ENCODE peak calls at places on chromosomes 2 and 18, in six cellular contexts. U is myocyte; F is stimulated activated CD8-positive, alpha-beta memory T cell treated with anti-CD3 and anti-CD28 coated beads, Interleukin-2, amount 100 ng/mL, for 48 hours; E is AG09319; S is DMS153; N is DMS 273 treated with DMSO at 0.1 percent for 48 hours. Y is an unnamed sample.

GRCh38 chr2:75676464-75676863 is 29.9 kb downstream of the MRPL19 start:
- DNase-seq in F (no peak), U (no peak), N (no peak), S (no peak), E (no peak), Y (no peak)

GRCh38 chr18:1050012-1050657 is 145.5 kb downstream of the ADCYAP1 start:
- DNase-seq in N (no peak), S (no peak), E (no peak), U (no peak), F (no peak), Y (no peak)

GRCh38 chr2:166419616-166419934 is 43.8 kb upstream of the SCN9A start:
- DNase-seq in E (peak), N (no peak), S (peak), U (peak), F (no peak), Y (peak)

GRCh38 chr2:151733781-151734672 is at the start of gene NEB:
- DNase-seq in U (peak), F (no peak), N (no peak), S (peak), E (no peak), Y (no peak)

GRCh38 chr2:60047347-60047746 is 506.1 kb downstream of the BCL11A start:
- DNase-seq in U (no peak), E (no peak), F (no peak), N (no peak), S (no peak), Y (no peak)

GRCh38 chr2:27019459-27020336 is 13.1 kb upstream of the TMEM214 start:
- DNase-seq in E (no peak), F (no peak), N (no peak), S (no peak), U (no peak), Y (no peak)

GRCh38 chr2:35973737-35974132 is 381.8 kb upstream of the CRIM1 start:
- DNase-seq in S (no peak), E (no peak), U (peak), F (no peak), N (no peak), Y (no peak)

GRCh38 chr18:64419156-64419555 is 270.3 kb upstream of the LINC00305 start:
- DNase-seq in F (no peak), E (no peak), U (no peak), S (no peak), N (no peak), Y (no peak)

GRCh38 chr18:32674491-32674890 is 98.3 kb downstream of the KLHL14 start:
- DNase-seq in E (no peak), U (peak), F (no peak), N (no peak), S (peak), Y (no peak)

GRCh38 chr2:63699549-63699839 is 110.7 kb downstream of the MDH1 start:
- DNase-seq in S (no peak), E (no peak), F (no peak), N (no peak), U (no peak), Y (no peak)

GRCh38 chr2:205681836-205682238 is 464 bp upstream of the NRP2 start:
- DNase-seq in N (no peak), S (no peak), U (no peak), E (no peak), F (no peak), Y (no peak)

GRCh38 chr2:134293719-134294537 is 40.1 kb downstream of the MGAT5 start:
- DNase-seq in F (no peak), U (no peak), N (no peak), E (no peak), S (no peak), Y (no peak)

GRCh38 chr18:79203017-79203605 is 133.9 kb downstream of the ATP9B start:
- DNase-seq in U (no peak), E (no peak), N (no peak), F (no peak), S (no peak), Y (no peak)

GRCh38 chr2:170369894-170370293 is 191.9 kb downstream of the MYO3B start:
- DNase-seq in E (no peak), F (no peak), N (peak), S (peak), U (peak), Y (peak)

GRCh38 chr18:74831571-74832250 is 234.0 kb downstream of the ZNF407 start:
- DNase-seq in N (no peak), U (peak), F (no peak), E (no peak), S (no peak), Y (no peak)

GRCh38 chr2:150188177-150188576 is 299.3 kb downstream of the RND3 start:
- DNase-seq in E (no peak), U (no peak), F (no peak), N (no peak), S (no peak), Y (no peak)

GRCh38 chr2:222944552-222944951 is 83.7 kb downstream of the ACSL3 start:
- DNase-seq in E (no peak), F (no peak), N (no peak), U (no peak), S (no peak), Y (no peak)

GRCh38 chr2:236146436-236146835 is 21.8 kb downstream of the GBX2 start:
- DNase-seq in S (no peak), E (no peak), N (no peak), F (no peak), U (no peak), Y (no peak)

GRCh38 chr2:173419506-173419905 is 64.8 kb downstream of the CDCA7 start:
- DNase-seq in F (no peak), S (no peak), N (no peak), E (no peak), U (no peak), Y (no peak)

GRCh38 chr2:190909680-190910079 is 29.1 kb downstream of the GLS start:
- DNase-seq in E (no peak), U (no peak), N (no peak), S (no peak), F (no peak), Y (no peak)

GRCh38 chr2:177900091-177900490 is 172.5 kb downstream of the PDE11A start:
- DNase-seq in E (no peak), S (no peak), F (no peak), N (no peak), U (no peak), Y (no peak)

GRCh38 chr2:219454217-219454616 is 19.6 kb downstream of the SPEG start:
- DNase-seq in S (peak), N (no peak), U (peak), F (no peak), E (no peak), Y (no peak)

GRCh38 chr2:233968556-233968955 is 51.4 kb downstream of the TRPM8 start:
- DNase-seq in N (no peak), E (no peak), U (no peak), S (no peak), F (no peak), Y (no peak)

GRCh38 chr2:30193104-30193681 is 38.1 kb upstream of the LBH start:
- DNase-seq in F (no peak), E (no peak), U (no peak), S (no peak), N (no peak), Y (no peak)

Y was measured in SK-N-MC.